ENCODE peak calls at places on chromosomes 7 and 10, in four cellular contexts. Y, M, T and P are unnamed samples.
A peak's percentile ranks its signal among the peaks of the same experiment; 100 is the strongest.

GRCh38 chr10:112520864-112521263 is 73.8 kb downstream of the VTI1A start:
- DNase-seq in Y (no peak), M (no peak), T (no peak), P (no peak)

GRCh38 chr7:28465697-28466096 is 53.4 kb downstream of the CREB5 start:
- DNase-seq in Y (no peak), M (no peak), T (no peak), P (no peak)

GRCh38 chr10:121928528-121928884 is 675 bp upstream of the ATE1 start:
- DNase-seq in Y (no peak), M (peak; percentile 33), T (no peak), P (no peak)

GRCh38 chr10:29370612-29371092 is 81.8 kb downstream of the LYZL1 start:
- DNase-seq in Y (no peak), M (peak; percentile 43), T (no peak), P (no peak)

GRCh38 chr7:69091476-69091875 is 506.8 kb upstream of the AUTS2 start:
- DNase-seq in Y (no peak), M (no peak), T (no peak), P (no peak)

GRCh38 chr10:116769791-116770190 is 27.4 kb upstream of the HSPA12A start:
- DNase-seq in Y (no peak), M (peak; percentile 91), T (no peak), P (no peak)

GRCh38 chr7:17402628-17403278 is 104.3 kb downstream of the AHR start:
- DNase-seq in Y (no peak), M (no peak), T (no peak), P (no peak)

GRCh38 chr10:86288695-86289576 is 77.7 kb downstream of the GRID1 start:
- DNase-seq in Y (no peak), M (no peak), T (no peak), P (no peak)

GRCh38 chr7:3404490-3404889 is 103.4 kb downstream of the SDK1 start:
- DNase-seq in Y (no peak), M (peak; percentile 5), T (no peak), P (no peak)

GRCh38 chr10:102245932-102246251 is 560 bp downstream of the GBF1 start:
- DNase-seq in Y (no peak), M (no peak), T (no peak), P (no peak)

GRCh38 chr10:97494863-97495506 is 3.2 kb downstream of the MMS19 start:
- DNase-seq in Y (no peak), M (peak; percentile 86), T (no peak), P (no peak)

GRCh38 chr7:69795932-69796331 is 197.7 kb downstream of the AUTS2 start:
- DNase-seq in Y (no peak), M (no peak), T (no peak), P (no peak)

GRCh38 chr10:117413928-117414618 is 38.8 kb upstream of the PDZD8 start:
- DNase-seq in Y (no peak), M (peak; percentile 83), T (no peak), P (no peak)

GRCh38 chr10:34528320-34528719 is 286.8 kb downstream of the PARD3 start:
- DNase-seq in Y (no peak), M (peak; percentile 92), T (no peak), P (no peak)

GRCh38 chr10:34524369-34525091 is 290.6 kb downstream of the PARD3 start:
- DNase-seq in Y (no peak), M (no peak), T (no peak), P (no peak)

GRCh38 chr10:34526186-34526585 is 288.9 kb downstream of the PARD3 start:
- DNase-seq in Y (no peak), M (peak; percentile 52), T (no peak), P (no peak)

GRCh38 chr10:34530778-34531177 is 284.3 kb downstream of the PARD3 start:
- DNase-seq in Y (no peak), M (no peak), T (no peak), P (no peak)

DNA sequence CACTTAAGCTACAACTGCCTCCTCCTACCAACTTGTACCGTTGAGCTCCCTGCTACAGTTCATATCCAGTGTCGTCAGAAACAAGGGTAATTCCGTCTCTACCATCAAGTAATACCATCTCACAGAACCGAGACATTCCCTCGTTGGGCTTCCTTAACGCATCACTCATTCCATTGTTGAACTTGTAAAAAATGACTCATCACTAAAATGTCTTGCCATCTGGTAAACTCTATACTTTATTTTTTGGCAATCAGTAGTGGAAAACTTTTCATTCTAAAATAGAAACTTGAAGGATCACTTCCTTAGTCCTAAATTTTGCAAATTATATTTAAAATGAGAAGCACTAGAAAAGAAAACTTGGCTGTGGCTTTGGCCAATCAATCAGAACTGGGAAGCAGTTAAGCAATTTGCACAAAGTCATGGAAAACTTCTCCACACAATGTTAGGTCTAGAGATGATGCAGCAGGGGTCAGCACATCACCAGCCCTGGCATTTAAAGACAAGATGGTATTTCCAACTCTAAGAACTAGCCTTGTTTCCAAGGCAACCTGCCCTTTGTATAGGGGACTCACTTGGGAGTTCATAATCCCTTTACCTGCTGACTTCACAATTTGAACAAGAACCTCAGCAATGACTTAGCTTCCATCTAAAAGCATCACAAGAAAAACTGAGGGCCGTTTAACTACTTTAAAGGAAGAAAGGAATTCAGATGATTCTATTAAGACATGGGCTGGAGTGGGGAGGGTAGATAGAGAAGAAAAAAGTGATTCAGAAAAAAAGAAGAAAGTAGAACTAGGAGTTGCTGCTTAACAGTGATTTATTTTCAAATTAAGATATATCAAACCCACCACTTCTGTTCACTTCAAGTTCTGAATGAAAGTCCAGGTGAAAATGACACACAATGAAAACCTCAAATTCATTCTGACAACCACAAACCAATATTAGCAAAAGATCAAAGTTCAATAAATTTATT is 288.1 kb downstream of the PARD3 start:
- DNase-seq in Y (no peak), M (peak; percentile 97), T (no peak), P (no peak)
- TF ChIP-seq CTCF in Y (no peak), M (peak; percentile 52), T (no peak), P (peak; percentile 5)

GRCh38 chr7:151095123-151095797 is 9.0 kb downstream of the AGAP3 start:
- DNase-seq in Y (no peak), M (no peak), T (no peak), P (no peak)
- TF ChIP-seq CTCF in Y (no peak), M (no peak), T (no peak), P (no peak)

GRCh38 chr10:7819126-7819470 is 793 bp downstream of the TAF3 start:
- DNase-seq in Y (peak; percentile 22), M (peak; percentile 49), T (peak; percentile 13), P (no peak)
- TF ChIP-seq CTCF in Y (no peak), M (peak; percentile 42), T (no peak), P (peak; percentile 19)

DNA sequence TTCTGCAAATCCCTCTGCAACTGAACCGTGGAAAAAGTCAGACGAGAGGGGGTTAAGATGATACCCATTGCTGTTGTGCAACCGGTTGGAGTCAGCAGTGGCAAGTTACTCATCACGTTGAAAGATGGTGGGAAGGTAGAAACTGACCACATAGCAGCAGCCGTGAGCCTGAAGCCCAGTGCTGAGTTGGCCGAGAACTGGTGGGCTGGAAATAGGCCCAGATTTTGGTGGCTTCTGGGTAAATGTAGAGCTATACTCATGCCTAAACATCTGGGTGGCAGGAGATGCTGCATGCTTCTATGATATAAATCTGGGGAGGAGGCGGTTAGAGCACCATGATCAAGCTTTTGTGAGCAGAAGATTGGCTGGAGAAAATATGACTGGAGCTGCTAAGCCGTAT is 78.6 kb downstream of the ARL5B start:
- DNase-seq in Y (no peak), M (peak; percentile 99), T (no peak), P (no peak)
- TF ChIP-seq CTCF in Y (no peak), M (no peak), T (no peak), P (no peak)

DNA sequence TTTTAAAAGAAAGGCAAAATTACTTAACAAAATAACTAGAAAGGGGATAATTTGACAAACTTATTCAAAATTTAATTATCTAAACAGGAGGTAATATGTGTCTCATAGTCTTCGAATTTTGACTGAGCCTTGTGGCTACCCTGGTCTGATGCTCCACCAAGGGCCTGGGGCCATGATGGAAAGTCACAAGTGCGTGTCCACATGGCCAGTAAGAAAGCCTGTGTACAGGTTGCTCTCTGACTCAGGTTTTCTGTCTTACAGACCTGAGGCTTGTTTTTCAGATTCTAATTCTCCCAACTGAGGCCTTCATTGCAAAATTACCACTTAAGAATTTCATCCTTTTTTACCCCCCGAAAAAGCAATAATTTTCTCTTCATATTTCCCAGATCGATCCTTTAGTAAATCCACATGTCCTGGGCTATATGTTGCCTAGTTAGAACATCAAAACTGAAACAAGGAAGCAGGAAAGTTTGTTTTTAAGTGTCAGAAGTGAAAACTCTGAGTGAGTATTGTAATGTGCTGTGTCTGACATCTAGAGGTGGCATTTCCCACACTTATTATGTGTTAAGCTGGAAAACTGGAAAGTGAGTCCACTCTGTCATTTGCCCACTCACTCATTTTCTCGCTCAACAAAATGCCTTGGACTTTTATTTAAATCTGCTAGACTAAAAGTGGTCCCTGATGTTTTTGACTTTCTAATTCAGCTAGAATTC is 10.0 kb downstream of the CYP3A43 start:
- DNase-seq in Y (no peak), M (peak; percentile 38), T (no peak), P (no peak)
- TF ChIP-seq CTCF in Y (peak; percentile 35), M (peak; percentile 24), T (no peak), P (no peak)

GRCh38 chr10:119538632-119539358 is 3.7 kb downstream of the RGS10 start:
- DNase-seq in Y (no peak), M (peak; percentile 18), T (no peak), P (no peak)
- TF ChIP-seq CTCF in Y (no peak), M (no peak), T (no peak), P (no peak)

DNA sequence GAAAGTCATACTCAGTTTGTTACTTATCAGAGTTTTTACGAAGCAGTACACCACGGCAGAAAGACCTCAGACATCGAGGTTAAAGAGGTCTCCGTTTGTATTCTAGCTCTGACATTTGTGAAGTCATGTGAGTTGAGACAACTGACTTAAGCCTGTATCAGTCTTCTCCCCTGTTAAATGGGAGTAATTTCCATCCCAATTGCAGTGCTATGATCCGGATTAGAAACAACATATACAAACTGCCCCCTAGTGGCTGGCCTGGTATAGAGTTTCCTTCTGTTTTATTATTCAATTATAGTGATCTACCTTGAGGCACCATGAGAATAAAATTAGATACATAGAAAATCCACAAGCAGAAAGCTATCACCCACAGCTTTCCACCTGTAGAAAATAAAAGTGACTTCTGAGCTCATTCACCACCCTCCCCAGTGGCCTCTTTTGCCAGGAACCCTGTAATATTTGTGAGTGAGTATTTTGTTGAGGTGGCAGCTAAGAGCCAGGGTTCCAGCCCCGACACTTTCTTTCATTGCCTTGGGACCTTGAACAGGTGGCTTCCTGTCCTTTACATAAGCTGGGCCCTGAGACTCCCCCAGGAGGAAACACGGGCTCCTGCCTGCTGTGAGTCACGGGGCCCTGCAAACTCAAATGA is 607.2 kb upstream of the MGMT start:
- DNase-seq in Y (no peak), M (peak; percentile 39), T (peak; percentile 40), P (no peak)
- TF ChIP-seq CTCF in Y (peak; percentile 19), M (peak; percentile 55), T (peak; percentile 73), P (peak; percentile 62)